ENCODE peak calls at places on chromosomes 16 and 17, in ten cellular contexts. M, T, E, K, G, F, S, H, Q and B are unnamed samples.

GRCh38 chr17:68389041-68389440 is 68.3 kb downstream of the WIPI1 start:
- DNase-seq in S (no peak), Q (no peak), E (no peak), T (no peak), M (no peak), K (peak), H (no peak), F (no peak), G (no peak), B (no peak)

GRCh38 chr16:27712251-27712711 is 162.3 kb downstream of the KATNIP start:
- DNase-seq in F (no peak), T (no peak), G (no peak), K (no peak), S (no peak), M (no peak), E (no peak), Q (no peak), H (no peak), B (no peak)

GRCh38 chr16:61148930-61149329 is 887.3 kb downstream of the CDH8 start:
- DNase-seq in E (no peak), K (no peak), H (no peak), M (no peak), G (no peak), F (no peak), S (no peak), T (peak), Q (no peak), B (no peak)

GRCh38 chr16:13866073-13866472 is 53.9 kb upstream of the ERCC4 start:
- DNase-seq in Q (peak), E (peak), S (peak), T (peak), M (peak), F (peak), H (no peak), K (no peak), G (peak), B (peak)

GRCh38 chr16:81549547-81550411 is 105.2 kb downstream of the CMIP start:
- DNase-seq in S (no peak), H (no peak), M (no peak), F (no peak), E (no peak), T (no peak), Q (no peak), G (no peak), K (no peak), B (no peak)

GRCh38 chr16:65314246-65315003 is 192.6 kb upstream of the CDH11 start:
- DNase-seq in G (no peak), M (no peak), E (no peak), K (no peak), Q (no peak), S (no peak), H (no peak), F (no peak), T (no peak), B (no peak)

GRCh38 chr17:61583242-61583641 is 7.8 kb downstream of the NACA2 start:
- DNase-seq in E (peak), K (no peak), H (peak), M (no peak), G (no peak), S (peak), F (no peak), T (peak), Q (no peak), B (peak)

GRCh38 chr16:68779891-68780290 is 42.8 kb downstream of the CDH1 start:
- DNase-seq in M (peak), K (no peak), T (no peak), S (no peak), E (no peak), Q (no peak), H (no peak), G (no peak), F (peak), B (no peak)

GRCh38 chr17:44924107-44924544 is 8.8 kb upstream of the GFAP start:
- DNase-seq in M (no peak), E (no peak), H (no peak), G (peak), S (no peak), F (no peak), K (no peak), Q (no peak), T (no peak), B (no peak)

GRCh38 chr17:7655541-7655840 is 4.8 kb downstream of the ATP1B2 start:
- DNase-seq in H (no peak), E (no peak), M (no peak), F (no peak), T (no peak), G (no peak), K (no peak), Q (no peak), S (no peak), B (no peak)

GRCh38 chr17:55530064-55530463 is 18.8 kb upstream of the SMIM36 start:
- DNase-seq in T (no peak), S (no peak), Q (no peak), F (no peak), E (no peak), H (no peak), M (no peak), G (no peak), K (no peak), B (no peak)

GRCh38 chr17:48351916-48352332 is 78.1 kb downstream of the SKAP1 start:
- DNase-seq in E (peak), F (no peak), M (no peak), T (peak), K (no peak), H (no peak), G (no peak), Q (no peak), S (peak), B (peak)

GRCh38 chr16:53131363-53132071 is 76.7 kb downstream of the CHD9 start:
- DNase-seq in M (peak), Q (no peak), T (peak), E (peak), K (peak), H (no peak), F (peak), G (peak), S (no peak), B (no peak)

GRCh38 chr16:17222756-17223411 is 247.9 kb downstream of the XYLT1 start:
- DNase-seq in F (no peak), H (no peak), M (peak), G (no peak), S (no peak), T (no peak), Q (no peak), E (no peak), K (no peak), B (peak)

GRCh38 chr16:11280616-11281522 is at the start of gene PRM1:
- DNase-seq in F (no peak), S (no peak), Q (no peak), M (no peak), H (no peak), T (no peak), K (no peak), G (no peak), E (no peak), B (no peak)

GRCh38 chr16:46691720-46692119 is 2.3 kb downstream of the ORC6 start:
- DNase-seq in G (no peak), E (peak), S (no peak), M (no peak), T (no peak), K (no peak), Q (no peak), H (no peak), F (no peak), B (no peak)

GRCh38 chr16:74700206-74701040 is at the start of gene MLKL:
- DNase-seq in E (peak), M (peak), T (no peak), G (no peak), Q (no peak), S (peak), H (no peak), K (peak), F (peak), B (no peak)

GRCh38 chr16:81446318-81447275 is 2.0 kb downstream of the CMIP start:
- DNase-seq in E (peak), K (peak), F (peak), M (peak), Q (no peak), S (peak), G (peak), T (no peak), H (no peak), B (no peak)

GRCh38 chr17:384622-385194 is 32.1 kb upstream of the RPH3AL start:
- DNase-seq in S (no peak), K (no peak), Q (no peak), T (no peak), G (no peak), F (no peak), H (no peak), M (no peak), E (no peak), B (no peak)

GRCh38 chr17:57662644-57663308 is 82.3 kb downstream of the CCDC182 start:
- DNase-seq in Q (peak), T (no peak), M (peak), H (peak), F (peak), K (peak), G (peak), E (peak), S (peak), B (peak)
- H3K4me3 ChIP-seq in Q (peak), T (no peak), M (no peak), H (peak), F (no peak), K (no peak), G (peak), E (peak), S (peak), B (peak)

GRCh38 chr17:75645501-75645888 is 12.3 kb downstream of the SMIM5 start:
- DNase-seq in T (no peak), G (no peak), F (peak), S (peak), K (no peak), M (peak), Q (no peak), H (peak), E (no peak), B (no peak)
- H3K4me3 ChIP-seq in T (no peak), G (no peak), F (no peak), S (no peak), K (no peak), M (no peak), Q (no peak), H (no peak), E (no peak), B (no peak)

GRCh38 chr17:82399601-82400101 is 18.5 kb upstream of the HEXD start:
- DNase-seq in M (no peak), K (no peak), H (no peak), Q (no peak), G (no peak), E (no peak), F (no peak), T (no peak), S (no peak), B (no peak)

GRCh38 chr17:82399030-82399429 is 19.1 kb upstream of the HEXD start:
- DNase-seq in K (no peak), G (no peak), T (no peak), H (no peak), M (no peak), E (peak), F (no peak), Q (no peak), S (no peak), B (peak)

GRCh38 chr17:82394296-82394695 is 22.7 kb downstream of the UTS2R start:
- DNase-seq in E (no peak), F (no peak), S (no peak), M (no peak), K (no peak), T (no peak), G (no peak), Q (no peak), H (no peak), B (no peak)

GRCh38 chr17:82397449-82398335 is 20.5 kb upstream of the HEXD start:
- DNase-seq in Q (no peak), K (no peak), S (no peak), T (no peak), E (no peak), M (no peak), H (no peak), F (no peak), G (no peak), B (no peak)

DNA sequence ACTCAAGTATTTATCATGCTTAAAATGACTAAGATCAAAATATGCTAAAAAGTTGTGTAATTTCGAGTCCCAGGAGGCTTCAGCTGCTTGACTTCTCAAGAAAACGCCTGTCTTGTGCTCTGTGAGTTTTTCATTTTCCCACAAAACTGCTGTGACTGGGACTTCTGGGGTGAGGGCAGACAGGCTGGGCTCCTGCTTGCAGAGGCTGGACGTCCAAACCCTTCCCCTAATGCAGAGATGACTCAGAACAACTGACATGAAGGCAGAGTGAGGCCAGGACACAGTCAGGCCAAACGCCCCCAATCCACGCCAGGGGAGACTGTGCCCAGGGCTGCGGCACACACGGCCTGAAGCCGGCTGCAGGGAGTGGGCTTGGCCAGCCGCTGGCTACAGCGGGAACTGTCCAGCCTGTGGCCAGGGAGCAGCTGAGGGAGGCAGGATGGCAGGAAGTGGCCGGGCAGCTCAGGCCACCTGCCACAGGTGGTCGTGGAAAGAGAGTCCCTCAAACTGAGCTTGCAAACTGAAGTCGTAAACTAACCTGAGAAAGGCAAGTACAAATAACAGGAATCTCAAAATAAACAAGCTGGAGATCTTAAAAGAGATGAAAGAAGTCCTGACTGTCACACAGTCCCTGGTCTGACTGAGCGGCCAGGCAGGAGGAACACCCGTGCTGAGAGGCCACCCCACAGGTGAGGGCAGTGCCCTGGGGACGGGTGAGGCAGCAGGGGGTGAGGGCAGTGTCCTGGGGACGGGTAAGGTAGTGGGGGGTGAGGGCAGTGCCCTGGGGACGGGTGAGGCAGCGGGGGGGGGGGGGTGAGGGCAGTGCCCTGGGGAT is 21.3 kb upstream of the HEXD start:
- DNase-seq in K (no peak), Q (no peak), H (no peak), E (peak), S (peak), M (no peak), G (no peak), T (no peak), F (no peak), B (peak)
- H3K4me3 ChIP-seq in K (no peak), Q (no peak), H (no peak), E (no peak), S (no peak), M (no peak), G (no peak), T (no peak), F (no peak), B (no peak)

DNA sequence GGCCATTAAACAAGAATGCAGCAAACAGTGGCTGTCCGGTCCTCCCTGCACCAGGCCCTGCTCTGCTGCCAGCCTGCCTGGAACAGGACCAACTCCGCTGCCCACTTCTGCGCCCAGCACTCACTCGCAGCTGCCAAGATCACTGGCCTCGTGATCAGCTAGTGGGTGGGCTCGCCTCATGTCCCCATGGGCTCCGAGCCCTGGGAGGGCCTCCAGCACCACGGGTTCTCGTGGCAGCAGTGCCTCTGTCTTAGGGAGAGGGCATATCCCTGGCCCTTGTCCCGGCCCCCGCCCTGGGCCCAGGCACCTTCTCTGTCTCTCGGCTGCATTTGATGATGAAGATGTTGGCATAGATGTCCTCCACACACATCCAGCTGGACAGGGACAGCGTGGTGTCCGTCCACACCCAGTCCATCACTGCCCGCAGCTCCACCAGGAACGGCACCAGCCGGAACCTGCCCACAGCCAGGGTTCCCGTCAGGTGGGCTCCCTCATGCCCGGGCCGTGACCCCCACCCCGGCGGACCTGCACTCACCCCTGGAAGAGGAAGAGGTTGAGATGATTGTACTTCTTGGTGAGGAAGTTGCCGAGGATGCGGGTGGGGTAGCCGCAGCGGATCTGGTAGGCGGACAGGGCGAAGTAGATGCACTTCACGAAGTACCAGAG is 13.1 kb downstream of the CTU2 start:
- DNase-seq in K (no peak), S (no peak), T (no peak), G (no peak), F (no peak), M (peak), H (no peak), E (no peak), Q (no peak), B (no peak)
- H3K4me3 ChIP-seq in K (no peak), S (no peak), T (no peak), G (no peak), F (no peak), M (no peak), H (no peak), E (no peak), Q (no peak), B (no peak)

GRCh38 chr16:87496101-87496801 is 3.4 kb upstream of the ZCCHC14 start:
- DNase-seq in K (no peak), G (no peak), T (no peak), M (no peak), H (no peak), E (no peak), F (no peak), S (no peak), Q (no peak), B (no peak)
- H3K4me3 ChIP-seq in K (no peak), G (no peak), T (no peak), M (no peak), H (no peak), E (no peak), F (no peak), S (no peak), Q (no peak), B (no peak)

DNA sequence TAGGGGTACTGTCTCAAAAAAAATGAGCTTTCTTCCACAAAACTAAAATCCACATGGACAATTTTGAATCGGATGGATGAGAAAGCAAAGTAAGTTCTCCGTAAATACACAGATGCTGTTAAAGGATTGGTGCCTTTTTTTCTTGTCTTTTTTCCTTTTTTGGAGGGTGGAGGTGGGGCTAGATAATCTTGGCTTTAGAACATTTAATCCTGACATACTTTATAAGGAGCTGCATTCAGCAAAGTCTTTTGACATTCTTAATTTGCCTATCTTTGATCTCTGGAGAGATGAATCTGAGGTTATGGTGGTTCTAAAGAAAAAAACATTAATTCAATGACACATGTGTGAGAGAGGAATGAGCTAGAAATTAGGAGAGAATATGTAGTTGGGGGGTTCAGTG is 312.3 kb upstream of the KCNJ16 start:
- DNase-seq in Q (no peak), F (no peak), M (no peak), G (no peak), T (no peak), E (no peak), H (no peak), S (no peak), K (no peak), B (no peak)
- H3K4me3 ChIP-seq in Q (no peak), F (no peak), M (no peak), G (no peak), T (no peak), E (no peak), H (no peak), S (no peak), K (no peak), B (no peak)

DNA sequence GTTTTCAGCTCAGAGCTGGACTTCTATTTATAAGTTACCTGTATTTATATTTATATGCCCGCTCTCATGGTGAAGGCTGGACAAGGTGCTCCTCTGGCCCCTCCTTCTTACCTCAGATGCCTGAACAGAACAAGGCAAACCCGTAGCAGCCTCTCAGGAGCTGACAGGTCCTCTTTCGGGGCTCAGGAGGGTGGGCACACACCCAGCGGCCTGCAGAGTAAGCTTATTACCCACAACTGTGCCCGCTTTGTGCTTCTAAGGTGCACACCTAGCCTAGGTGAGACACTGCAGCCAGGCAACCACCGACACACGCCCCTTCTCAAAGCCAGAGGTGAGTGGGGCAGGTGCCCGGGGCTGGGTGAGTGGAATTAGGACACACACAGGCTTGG is 5.3 kb downstream of the NKIRAS2 start:
- DNase-seq in K (no peak), S (no peak), G (no peak), T (no peak), E (no peak), F (no peak), H (no peak), M (no peak), Q (no peak), B (no peak)
- H3K4me3 ChIP-seq in K (no peak), S (no peak), G (no peak), T (no peak), E (no peak), F (no peak), H (no peak), M (no peak), Q (no peak), B (no peak)

DNA sequence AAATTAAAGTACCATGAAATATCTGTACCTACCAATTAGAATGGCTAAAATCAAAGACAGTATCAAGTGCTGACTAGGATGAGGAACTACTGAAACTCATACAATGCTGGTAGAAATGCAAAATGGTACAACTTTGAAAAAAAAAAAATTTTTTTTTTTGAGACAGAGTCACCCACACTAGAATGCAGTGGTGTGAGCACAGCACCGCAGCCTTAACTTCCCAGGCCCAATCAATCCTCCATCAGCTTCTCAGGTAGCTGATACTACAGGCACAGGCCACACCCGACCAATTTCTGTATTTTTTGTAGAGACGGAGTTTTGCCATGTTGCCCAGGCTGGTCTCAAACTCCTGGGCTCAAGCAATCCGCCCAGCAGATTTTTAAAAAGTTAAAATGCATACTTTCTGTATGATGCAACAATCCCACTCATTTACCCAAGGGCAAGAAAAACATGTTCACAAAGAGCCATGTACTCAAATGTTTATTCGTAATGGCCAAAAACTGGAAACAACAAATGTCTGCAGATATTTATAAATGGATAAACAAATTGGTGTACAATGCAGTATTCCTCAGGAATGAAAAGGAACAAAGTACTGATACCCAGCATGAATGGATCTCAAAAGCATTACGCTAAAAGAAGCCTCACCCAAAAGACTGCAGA is 8.7 kb downstream of the SMURF2 start:
- DNase-seq in S (no peak), Q (no peak), K (no peak), T (no peak), G (no peak), F (no peak), H (no peak), M (no peak), E (peak), B (no peak)
- H3K4me3 ChIP-seq in S (no peak), Q (no peak), K (no peak), T (no peak), G (no peak), F (no peak), H (no peak), M (no peak), E (no peak), B (no peak)